ENCODE peak calls at places on chromosomes 3 and 15, in four cellular contexts. Y, Q, W and D are unnamed samples.

GRCh38 chr15:94266000-94266399 is 34.6 kb downstream of the MCTP2 start:
- DNase-seq in Y (no peak), Q (no peak), W (no peak), D (no peak)

GRCh38 chr3:124620600-124621063 is 109.6 kb upstream of the UMPS start:
- DNase-seq in Y (peak; percentile 88), Q (no peak), W (no peak), D (no peak)

GRCh38 chr3:115627180-115628074 is 4.1 kb downstream of the GAP43 start:
- DNase-seq in Y (no peak), Q (no peak), W (no peak), D (peak; percentile 44)

GRCh38 chr15:67405208-67406191 is 115.4 kb upstream of the C15orf61 start:
- DNase-seq in Y (no peak), Q (peak; percentile 28), W (no peak), D (no peak)

GRCh38 chr15:75104804-75105557 is 81.6 kb downstream of the PPCDC start:
- DNase-seq in Y (peak; percentile 67), Q (peak; percentile 99), W (peak; percentile 14), D (peak; percentile 64)

GRCh38 chr3:39189648-39190269 is 2.6 kb downstream of the XIRP1 start:
- DNase-seq in Y (peak; percentile 80), Q (peak; percentile 79), W (peak; percentile 78), D (peak; percentile 35)

GRCh38 chr3:10408680-10409079 is 87.8 kb upstream of the SEC13 start:
- DNase-seq in Y (no peak), Q (no peak), W (no peak), D (no peak)

GRCh38 chr3:77467702-77468407 is 428.0 kb downstream of the ROBO2 start:
- DNase-seq in Y (no peak), Q (no peak), W (peak; percentile 53), D (no peak)

GRCh38 chr15:68617001-68617400 is 38.2 kb downstream of the CORO2B start:
- DNase-seq in Y (no peak), Q (no peak), W (no peak), D (no peak)

GRCh38 chr15:101088788-101089578 is 162.9 kb downstream of the CHSY1 start:
- DNase-seq in Y (peak; percentile 87), Q (peak; percentile 74), W (peak; percentile 85), D (peak; percentile 74)

GRCh38 chr15:47407692-47408091 is 309.6 kb upstream of the SEMA6D start:
- DNase-seq in Y (no peak), Q (no peak), W (no peak), D (no peak)

GRCh38 chr3:132343018-132343612 is 25.9 kb downstream of the ACP3 start:
- DNase-seq in Y (peak; percentile 65), Q (peak; percentile 66), W (peak; percentile 45), D (no peak)

GRCh38 chr15:31325432-31325975 is 1.1 kb upstream of the KLF13 start:
- DNase-seq in Y (peak; percentile 89), Q (peak; percentile 4), W (peak; percentile 85), D (peak; percentile 77)

GRCh38 chr3:113819866-113820265 is 18.7 kb upstream of the GRAMD1C start:
- DNase-seq in Y (no peak), Q (no peak), W (no peak), D (no peak)

GRCh38 chr3:55406666-55407425 is 80.3 kb downstream of the WNT5A start:
- DNase-seq in Y (no peak), Q (peak; percentile 75), W (no peak), D (no peak)

GRCh38 chr15:44719293-44719999 is 8.1 kb downstream of the B2M start:
- DNase-seq in Y (peak; percentile 68), Q (peak; percentile 25), W (no peak), D (peak; percentile 74)

GRCh38 chr3:23254287-23254686 is 51.2 kb downstream of the UBE2E2 start:
- DNase-seq in Y (no peak), Q (no peak), W (no peak), D (no peak)

GRCh38 chr15:31247404-31247803 is 79.2 kb upstream of the KLF13 start:
- DNase-seq in Y (no peak), Q (no peak), W (no peak), D (no peak)

GRCh38 chr3:34107669-34108068 is 309.2 kb downstream of the PDCD6IP start:
- DNase-seq in Y (no peak), Q (no peak), W (no peak), D (peak; percentile 20)

GRCh38 chr3:34106379-34106778 is 307.9 kb downstream of the PDCD6IP start:
- DNase-seq in Y (no peak), Q (no peak), W (no peak), D (no peak)

GRCh38 chr3:34109846-34110245 is 311.4 kb downstream of the PDCD6IP start:
- DNase-seq in Y (no peak), Q (no peak), W (no peak), D (no peak)

GRCh38 chr3:34108976-34109375 is 310.5 kb downstream of the PDCD6IP start:
- DNase-seq in Y (no peak), Q (no peak), W (no peak), D (no peak)

GRCh38 chr3:34106879-34107278 is 308.4 kb downstream of the PDCD6IP start:
- DNase-seq in Y (peak; percentile 51), Q (peak; percentile 41), W (no peak), D (peak; percentile 22)
- TF ChIP-seq CTCF in Y (peak; percentile 39), Q (peak; percentile 63), W (no peak), D (peak; percentile 82)

GRCh38 chr3:25460751-25461150 is 32.7 kb downstream of the RARB start:
- DNase-seq in Y (no peak), Q (no peak), W (no peak), D (peak; percentile 6)
- H3K4me3 ChIP-seq in Y (no peak overlapping the region), Q (no peak overlapping the region), W (no peak overlapping the region), D (no peak overlapping the region)

GRCh38 chr15:89874926-89875564 is 18.7 kb downstream of the AP3S2 start:
- DNase-seq in Y (peak; percentile 94), Q (peak; percentile 82), W (peak; percentile 81), D (peak; percentile 61)
- H3K36me3 ChIP-seq in Y (no peaks in the 10 kb centered on the region), Q (peaks cover 42% of the 10 kb centered on the region), W (peaks cover 17% of the 10 kb centered on the region), D (peaks cover 3% of the 10 kb centered on the region)

GRCh38 chr3:194084284-194084683 is 51.7 kb upstream of the HES1 start:
- DNase-seq in Y (peak; percentile 59), Q (no peak), W (no peak), D (no peak)
- TF ChIP-seq CTCF in Y (no peak), Q (no peak), W (no peak), D (no peak)

DNA sequence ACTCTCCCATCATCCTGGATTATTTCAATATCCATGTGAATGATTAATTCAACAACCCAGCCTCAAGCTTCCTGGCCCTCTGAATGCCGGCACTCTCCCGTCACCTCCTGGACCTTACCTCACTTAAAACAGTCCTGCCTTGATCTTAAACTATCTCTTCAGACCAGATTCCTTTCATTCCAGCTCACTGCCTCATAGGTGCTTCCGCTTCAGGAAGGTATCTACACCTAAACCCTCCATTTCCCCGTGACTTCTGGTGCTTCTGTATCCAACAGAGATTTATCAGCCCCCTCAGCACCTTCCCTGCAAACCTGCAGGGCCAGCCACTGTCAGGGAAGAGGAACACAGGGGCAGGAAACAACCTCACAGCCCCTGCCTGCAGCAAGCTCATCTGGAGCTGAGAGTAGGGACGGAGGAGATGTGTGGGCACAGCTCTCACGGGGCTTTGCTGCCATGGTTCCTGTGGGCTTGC is 98.9 kb upstream of the TJP1 start:
- DNase-seq in Y (no peak), Q (peak; percentile 94), W (no peak), D (no peak)
- H3K4me3 ChIP-seq in Y (no peak overlapping the region), Q (peak overlapping the region; percentile 61), W (no peak overlapping the region), D (no peak overlapping the region)

GRCh38 chr3:150582620-150583019 is 20.5 kb upstream of the SELENOT start:
- DNase-seq in Y (no peak), Q (no peak), W (no peak), D (no peak)
- H3K36me3 ChIP-seq in Y (no peaks in the 10 kb centered on the region), Q (peaks cover 62% of the 10 kb centered on the region), W (peaks cover 17% of the 10 kb centered on the region), D (peaks cover 5% of the 10 kb centered on the region)

DNA sequence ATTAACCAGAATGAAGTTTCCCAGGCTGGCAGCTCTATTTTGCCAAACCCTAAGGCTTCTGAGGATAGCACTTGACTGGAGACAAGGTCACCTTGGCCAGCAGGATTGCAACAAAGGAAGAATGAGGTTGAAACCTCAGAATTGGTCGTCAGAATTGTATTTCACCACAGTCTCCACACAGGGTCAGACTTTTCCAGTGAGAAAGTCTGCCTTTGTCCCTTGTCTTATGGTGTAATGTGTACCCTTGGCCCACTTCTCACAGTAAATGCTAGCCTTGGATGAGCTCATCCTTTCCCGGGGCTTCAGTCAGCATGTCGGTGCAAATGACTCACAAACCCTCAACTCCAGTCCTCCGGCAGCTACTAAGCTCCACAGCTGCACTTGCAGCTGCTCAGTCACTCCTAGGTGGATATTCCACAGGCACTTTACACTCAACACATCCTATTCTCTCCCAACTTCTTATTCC is 19.7 kb downstream of the SSR3 start:
- DNase-seq in Y (peak; percentile 53), Q (peak; percentile 97), W (peak; percentile 64), D (no peak)
- TF ChIP-seq CTCF in Y (no peak), Q (peak; percentile 71), W (no peak), D (no peak)

GRCh38 chr15:78880828-78881227 is 8.1 kb downstream of the MORF4L1 start:
- DNase-seq in Y (no peak), Q (no peak), W (no peak), D (no peak)
- H3K4me3 ChIP-seq in Y (no peak overlapping the region), Q (no peak overlapping the region), W (no peak overlapping the region), D (no peak overlapping the region)

GRCh38 chr3:129809297-129809696 is 84.2 kb downstream of the TMCC1 start:
- DNase-seq in Y (no peak), Q (no peak), W (no peak), D (no peak)

DNA sequence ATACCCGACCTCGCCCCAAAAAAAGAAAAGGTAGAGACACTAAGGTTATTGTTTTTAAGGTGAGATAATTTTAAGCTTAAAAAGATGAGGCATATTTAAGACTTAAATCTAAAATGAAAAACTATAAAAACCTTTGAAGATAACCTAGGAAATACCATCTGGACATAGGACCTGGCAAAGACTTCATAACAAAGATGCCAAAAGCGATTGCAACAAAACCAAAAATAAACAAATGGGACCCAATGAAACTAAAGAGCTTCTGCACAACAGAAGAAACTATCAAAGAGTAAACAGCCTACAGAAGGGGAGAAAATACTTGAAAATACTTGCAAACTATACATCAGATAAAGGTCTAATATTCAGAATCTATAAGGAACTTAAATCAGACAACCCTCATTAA is 80.9 kb downstream of the TMCC1 start:
- DNase-seq in Y (no peak), Q (no peak), W (no peak), D (no peak)
- H3K36me3 ChIP-seq in Y (no peaks in the 10 kb centered on the region), Q (no peaks in the 10 kb centered on the region), W (no peaks in the 10 kb centered on the region), D (no peaks in the 10 kb centered on the region)